ENCODE peak calls at places on chromosomes 3 and 15, in six cellular contexts. One of them, this sample, is unnamed.

GRCh38 chr15:94164202-94164807 is 67.1 kb upstream of the MCTP2 start:
- DNase-seq in GM06990: no peak
- DNase-seq in cardiac muscle cell: peak
- DNase-seq in Karpas-422: peak
- DNase-seq in fibroblast of pulmonary artery: peak
- DNase-seq in dorsolateral prefrontal cortex: no peak
- DNase-seq in this sample: peak

GRCh38 chr3:117463716-117464115 is 754.1 kb downstream of the TUSC7 start:
- DNase-seq in GM06990: no peak
- DNase-seq in Karpas-422: no peak
- DNase-seq in fibroblast of pulmonary artery: no peak
- DNase-seq in dorsolateral prefrontal cortex: no peak
- DNase-seq in cardiac muscle cell: no peak
- DNase-seq in this sample: no peak

GRCh38 chr3:140421884-140422283 is 256.0 kb upstream of the TRIM42 start:
- DNase-seq in fibroblast of pulmonary artery: no peak
- DNase-seq in dorsolateral prefrontal cortex: no peak
- DNase-seq in GM06990: no peak
- DNase-seq in Karpas-422: no peak
- DNase-seq in cardiac muscle cell: no peak
- DNase-seq in this sample: no peak

GRCh38 chr3:30473374-30474051 is 132.9 kb upstream of the TGFBR2 start:
- DNase-seq in dorsolateral prefrontal cortex: no peak
- DNase-seq in GM06990: no peak
- DNase-seq in cardiac muscle cell: no peak
- DNase-seq in fibroblast of pulmonary artery: peak
- DNase-seq in Karpas-422: no peak
- DNase-seq in this sample: no peak

GRCh38 chr15:67157779-67158366 is 92.5 kb downstream of the SMAD3 start:
- DNase-seq in Karpas-422: no peak
- DNase-seq in dorsolateral prefrontal cortex: no peak
- DNase-seq in fibroblast of pulmonary artery: no peak
- DNase-seq in GM06990: no peak
- DNase-seq in cardiac muscle cell: no peak
- DNase-seq in this sample: no peak

GRCh38 chr3:143328459-143328858 is 208.9 kb downstream of the CHST2 start:
- DNase-seq in cardiac muscle cell: no peak
- DNase-seq in Karpas-422: no peak
- DNase-seq in GM06990: no peak
- DNase-seq in fibroblast of pulmonary artery: no peak
- DNase-seq in dorsolateral prefrontal cortex: no peak
- DNase-seq in this sample: no peak

GRCh38 chr3:28575100-28575747 is 226.6 kb upstream of the AZI2 start:
- DNase-seq in dorsolateral prefrontal cortex: peak
- DNase-seq in GM06990: no peak
- DNase-seq in cardiac muscle cell: peak
- DNase-seq in Karpas-422: no peak
- DNase-seq in fibroblast of pulmonary artery: peak
- DNase-seq in this sample: peak

GRCh38 chr3:42377681-42378080 is 32.7 kb downstream of the LYZL4 start:
- DNase-seq in dorsolateral prefrontal cortex: no peak
- DNase-seq in Karpas-422: no peak
- DNase-seq in fibroblast of pulmonary artery: no peak
- DNase-seq in cardiac muscle cell: no peak
- DNase-seq in GM06990: no peak
- DNase-seq in this sample: no peak

GRCh38 chr15:49223536-49224274 is 53.7 kb downstream of the GALK2 start:
- DNase-seq in Karpas-422: no peak
- DNase-seq in cardiac muscle cell: no peak
- DNase-seq in GM06990: no peak
- DNase-seq in dorsolateral prefrontal cortex: no peak
- DNase-seq in fibroblast of pulmonary artery: peak
- DNase-seq in this sample: no peak

GRCh38 chr3:61574854-61575253 is 13.5 kb downstream of the PTPRG start:
- DNase-seq in GM06990: peak
- DNase-seq in dorsolateral prefrontal cortex: no peak
- DNase-seq in fibroblast of pulmonary artery: peak
- DNase-seq in cardiac muscle cell: no peak
- DNase-seq in Karpas-422: no peak
- DNase-seq in this sample: no peak

GRCh38 chr15:72231847-72232461 is 964 bp upstream of the PKM start:
- DNase-seq in fibroblast of pulmonary artery: peak
- DNase-seq in cardiac muscle cell: peak
- DNase-seq in Karpas-422: peak
- DNase-seq in dorsolateral prefrontal cortex: no peak
- DNase-seq in GM06990: no peak
- DNase-seq in this sample: peak

GRCh38 chr3:123341871-123342630 is 106.8 kb downstream of the ADCY5 start:
- DNase-seq in Karpas-422: no peak
- DNase-seq in GM06990: no peak
- DNase-seq in fibroblast of pulmonary artery: no peak
- DNase-seq in cardiac muscle cell: no peak
- DNase-seq in dorsolateral prefrontal cortex: no peak
- DNase-seq in this sample: no peak

GRCh38 chr15:98146031-98146430 is 185.5 kb downstream of the ARRDC4 start:
- DNase-seq in fibroblast of pulmonary artery: no peak
- DNase-seq in GM06990: no peak
- DNase-seq in Karpas-422: no peak
- DNase-seq in dorsolateral prefrontal cortex: no peak
- DNase-seq in cardiac muscle cell: no peak
- DNase-seq in this sample: no peak

GRCh38 chr3:37221407-37221806 is 47.0 kb upstream of the LRRFIP2 start:
- DNase-seq in Karpas-422: no peak
- DNase-seq in dorsolateral prefrontal cortex: no peak
- DNase-seq in fibroblast of pulmonary artery: peak
- DNase-seq in cardiac muscle cell: no peak
- DNase-seq in GM06990: no peak
- DNase-seq in this sample: no peak

GRCh38 chr3:2097641-2098191 is 950 bp upstream of the CNTN4 start:
- DNase-seq in fibroblast of pulmonary artery: no peak
- DNase-seq in Karpas-422: no peak
- DNase-seq in dorsolateral prefrontal cortex: peak
- DNase-seq in GM06990: no peak
- DNase-seq in cardiac muscle cell: peak
- DNase-seq in this sample: peak

GRCh38 chr3:52606373-52607085 is 70.1 kb downstream of the UQCC5 start:
- DNase-seq in Karpas-422: no peak
- DNase-seq in fibroblast of pulmonary artery: peak
- DNase-seq in cardiac muscle cell: peak
- DNase-seq in GM06990: no peak
- DNase-seq in dorsolateral prefrontal cortex: no peak
- DNase-seq in this sample: no peak

GRCh38 chr15:64717735-64718495 is 57.5 kb downstream of the RBPMS2 start:
- DNase-seq in Karpas-422: no peak
- DNase-seq in fibroblast of pulmonary artery: no peak
- DNase-seq in dorsolateral prefrontal cortex: no peak
- DNase-seq in cardiac muscle cell: no peak
- DNase-seq in GM06990: no peak
- DNase-seq in this sample: no peak

GRCh38 chr15:51375966-51376640 is 34.6 kb downstream of the GLDN start:
- DNase-seq in GM06990: no peak
- DNase-seq in dorsolateral prefrontal cortex: no peak
- DNase-seq in cardiac muscle cell: no peak
- DNase-seq in Karpas-422: no peak
- DNase-seq in fibroblast of pulmonary artery: peak
- DNase-seq in this sample: no peak

DNA sequence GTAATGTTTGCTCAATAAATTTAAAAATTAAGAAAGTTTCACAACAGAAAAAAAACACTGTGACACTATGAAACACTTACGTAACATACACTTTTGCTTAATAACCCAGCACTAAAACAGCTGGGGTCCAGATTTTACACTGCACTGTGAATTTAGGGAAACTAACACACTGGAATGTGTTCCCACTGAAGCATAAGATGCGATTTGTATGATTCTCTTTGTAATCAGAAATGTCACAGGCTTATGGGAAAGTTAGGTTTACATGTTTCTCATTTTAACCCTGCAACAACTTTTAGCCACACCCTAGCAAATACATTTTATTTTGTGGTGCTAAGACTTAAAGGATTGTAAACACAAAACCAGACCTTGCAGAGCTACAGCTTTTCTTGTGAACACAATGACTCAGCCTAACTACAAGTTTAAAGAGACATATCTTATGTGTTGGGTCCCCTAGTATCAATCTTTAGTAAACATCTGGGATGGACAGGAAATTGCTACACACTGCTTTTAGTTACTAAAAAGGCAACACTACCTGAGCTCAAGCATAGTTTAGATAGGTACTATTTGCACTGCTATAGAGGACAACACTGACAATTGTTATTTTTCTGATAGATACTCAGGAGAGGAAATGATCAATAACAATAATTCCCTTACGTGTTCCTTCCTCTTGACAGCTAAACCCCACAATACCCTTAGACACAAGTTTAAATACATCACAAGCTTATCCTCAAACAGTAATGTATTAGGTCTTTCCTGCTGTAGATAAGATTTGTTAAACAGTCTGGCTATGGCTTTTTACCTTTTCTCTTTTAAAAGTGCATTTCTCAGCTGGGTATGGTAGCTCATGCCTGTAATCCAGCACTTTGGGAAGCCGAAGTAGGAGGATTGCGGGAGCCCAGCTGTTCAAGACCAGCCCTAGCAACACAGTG is 3.8 kb downstream of the PLD1 start:
- DNase-seq in Karpas-422: no peak
- DNase-seq in cardiac muscle cell: no peak
- DNase-seq in fibroblast of pulmonary artery: peak
- DNase-seq in dorsolateral prefrontal cortex: no peak
- DNase-seq in GM06990: no peak
- DNase-seq in this sample: no peak
- H3K4me3 ChIP-seq in Karpas-422: no peak
- H3K4me3 ChIP-seq in cardiac muscle cell: no peak
- H3K4me3 ChIP-seq in fibroblast of pulmonary artery: no peak
- H3K4me3 ChIP-seq in dorsolateral prefrontal cortex: no peak
- H3K4me3 ChIP-seq in GM06990: no peak
- H3K4me3 ChIP-seq in this sample: no peak

DNA sequence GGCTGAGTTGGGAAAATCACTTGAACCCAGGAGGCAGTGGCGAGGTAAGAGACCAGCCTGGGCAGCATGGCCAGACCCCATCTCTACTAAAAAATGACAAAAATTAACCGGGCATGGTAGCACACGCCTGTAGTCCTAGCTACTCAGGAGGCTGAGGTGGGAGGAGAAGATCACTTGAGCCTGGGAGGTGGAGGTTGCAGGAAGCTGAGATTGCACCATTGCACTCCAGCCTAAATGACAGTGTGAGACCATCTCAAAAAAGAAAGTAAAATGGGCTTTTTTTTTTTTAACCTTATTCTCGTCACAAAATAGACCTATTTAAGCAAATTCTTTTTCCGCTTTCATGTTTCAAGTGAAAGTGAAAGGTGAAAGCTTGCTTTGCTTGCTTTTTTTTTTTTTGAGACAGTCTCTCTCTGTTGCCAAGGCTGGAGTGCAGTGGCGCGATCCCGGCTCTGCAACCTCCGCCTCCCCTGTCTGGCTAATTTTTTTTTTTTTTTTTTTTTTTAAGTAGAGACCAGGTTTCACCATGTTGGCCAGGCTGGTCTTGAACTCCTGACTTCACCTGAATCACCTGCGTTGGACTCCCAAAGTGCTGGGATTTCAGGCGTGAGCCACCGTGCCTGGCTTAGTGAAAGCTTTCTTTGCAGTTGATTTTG is 3.6 kb downstream of the PDIA3 start:
- DNase-seq in cardiac muscle cell: no peak
- DNase-seq in fibroblast of pulmonary artery: no peak
- DNase-seq in Karpas-422: peak
- DNase-seq in dorsolateral prefrontal cortex: no peak
- DNase-seq in GM06990: peak
- DNase-seq in this sample: no peak
- H3K4me3 ChIP-seq in cardiac muscle cell: no peak
- H3K4me3 ChIP-seq in fibroblast of pulmonary artery: no peak
- H3K4me3 ChIP-seq in Karpas-422: peak
- H3K4me3 ChIP-seq in dorsolateral prefrontal cortex: no peak
- H3K4me3 ChIP-seq in GM06990: peak
- H3K4me3 ChIP-seq in this sample: no peak

GRCh38 chr3:152272771-152273242 is 4.1 kb downstream of the MBNL1 start:
- DNase-seq in Karpas-422: no peak
- DNase-seq in fibroblast of pulmonary artery: peak
- DNase-seq in GM06990: no peak
- DNase-seq in cardiac muscle cell: no peak
- DNase-seq in dorsolateral prefrontal cortex: no peak
- DNase-seq in this sample: no peak
- H3K4me3 ChIP-seq in Karpas-422: peak
- H3K4me3 ChIP-seq in fibroblast of pulmonary artery: peak
- H3K4me3 ChIP-seq in GM06990: peak
- H3K4me3 ChIP-seq in cardiac muscle cell: no peak
- H3K4me3 ChIP-seq in dorsolateral prefrontal cortex: no peak
- H3K4me3 ChIP-seq in this sample: no peak

GRCh38 chr3:138329984-138330293 is 288 bp upstream of the NME9 start:
- DNase-seq in Karpas-422: no peak
- DNase-seq in dorsolateral prefrontal cortex: no peak
- DNase-seq in GM06990: no peak
- DNase-seq in cardiac muscle cell: no peak
- DNase-seq in fibroblast of pulmonary artery: no peak
- DNase-seq in this sample: no peak
- H3K4me3 ChIP-seq in Karpas-422: peak
- H3K4me3 ChIP-seq in dorsolateral prefrontal cortex: peak
- H3K4me3 ChIP-seq in GM06990: peak
- H3K4me3 ChIP-seq in cardiac muscle cell: peak
- H3K4me3 ChIP-seq in fibroblast of pulmonary artery: peak
- H3K4me3 ChIP-seq in this sample: peak

GRCh38 chr3:8938021-8938420 is 25.3 kb downstream of the RAD18 start:
- DNase-seq in fibroblast of pulmonary artery: peak
- DNase-seq in Karpas-422: peak
- DNase-seq in cardiac muscle cell: peak
- DNase-seq in GM06990: no peak
- DNase-seq in dorsolateral prefrontal cortex: no peak
- DNase-seq in this sample: peak
- H3K4me3 ChIP-seq in fibroblast of pulmonary artery: no peak
- H3K4me3 ChIP-seq in Karpas-422: no peak
- H3K4me3 ChIP-seq in cardiac muscle cell: no peak
- H3K4me3 ChIP-seq in GM06990: no peak
- H3K4me3 ChIP-seq in dorsolateral prefrontal cortex: no peak
- H3K4me3 ChIP-seq in this sample: no peak

GRCh38 chr15:100972975-100973350 is 53.8 kb downstream of the LRRK1 start:
- DNase-seq in dorsolateral prefrontal cortex: no peak
- DNase-seq in GM06990: no peak
- DNase-seq in cardiac muscle cell: no peak
- DNase-seq in fibroblast of pulmonary artery: no peak
- DNase-seq in Karpas-422: no peak
- DNase-seq in this sample: peak
- H3K4me3 ChIP-seq in dorsolateral prefrontal cortex: no peak
- H3K4me3 ChIP-seq in GM06990: no peak
- H3K4me3 ChIP-seq in cardiac muscle cell: peak
- H3K4me3 ChIP-seq in fibroblast of pulmonary artery: no peak
- H3K4me3 ChIP-seq in Karpas-422: no peak
- H3K4me3 ChIP-seq in this sample: peak

This sample was measured in neural progenitor cell.